ENCODE peak calls at places on chromosomes 12 and 14, in five cellular contexts. G is fibroblast of pulmonary artery, J is astrocyte of the spinal cord, A is astrocyte, E is AG09309. X is an unnamed sample.

GRCh38 chr14:104244221-104245011 is 106.0 kb downstream of the KIF26A start:
- DNase-seq in J (no peak), G (no peak), E (no peak), A (no peak), X (no peak)

GRCh38 chr14:90643982-90644510 is 172.2 kb downstream of the TTC7B start:
- DNase-seq in G (no peak), E (no peak), J (no peak), A (no peak), X (no peak)

GRCh38 chr12:92624236-92624635 is 78.6 kb upstream of the PLEKHG7 start:
- DNase-seq in A (peak; percentile 88), J (peak; percentile 67), E (no peak), G (peak; percentile 46), X (peak; percentile 24)

GRCh38 chr14:52790756-52791203 is 627 bp downstream of the GNPNAT1 start:
- DNase-seq in G (no peak), E (no peak), J (peak; percentile 34), A (no peak), X (no peak)

GRCh38 chr14:87059060-87059827 is 933.7 kb downstream of the GALC start:
- DNase-seq in A (peak; percentile 39), E (no peak), G (no peak), J (peak; percentile 27), X (peak; percentile 59)

GRCh38 chr12:44031472-44032185 is 195.7 kb downstream of the TMEM117 start:
- DNase-seq in J (no peak), A (peak; percentile 16), E (no peak), G (no peak), X (peak; percentile 14)

GRCh38 chr14:63632932-63633514 is 8.6 kb downstream of the WDR89 start:
- DNase-seq in J (peak; percentile 23), E (no peak), G (peak; percentile 50), A (no peak), X (peak; percentile 41)

GRCh38 chr14:55339770-55340169 is 68.5 kb downstream of the FBXO34 start:
- DNase-seq in J (no peak), E (no peak), A (no peak), G (peak; percentile 41), X (no peak)

GRCh38 chr12:11773889-11774677 is 124.6 kb downstream of the ETV6 start:
- DNase-seq in J (no peak), G (no peak), E (no peak), A (no peak), X (no peak)

GRCh38 chr14:50062438-50063039 is 53.8 kb downstream of the VCPKMT start:
- DNase-seq in J (peak; percentile 82), E (no peak), G (peak; percentile 73), A (peak; percentile 80), X (peak; percentile 62)

GRCh38 chr14:32497233-32497632 is 168.1 kb downstream of the AKAP6 start:
- DNase-seq in E (no peak), G (no peak), A (no peak), J (no peak), X (no peak)

GRCh38 chr12:4160314-4161040 is 113.1 kb upstream of the CCND2 start:
- DNase-seq in J (no peak), A (no peak), E (no peak), G (no peak), X (no peak)

GRCh38 chr12:45518516-45519235 is 210.8 kb upstream of the ARID2 start:
- DNase-seq in G (no peak), J (no peak), E (no peak), A (no peak), X (no peak)

GRCh38 chr14:100155049-100155621 is 4.3 kb downstream of the DEGS2 start:
- DNase-seq in J (no peak), A (no peak), G (peak; percentile 26), E (no peak), X (no peak)

GRCh38 chr14:105495101-105495989 is 4.3 kb downstream of the TEDC1 start:
- DNase-seq in G (no peak), A (no peak), J (no peak), E (no peak), X (no peak)

GRCh38 chr14:31668348-31668747 is 107.1 kb downstream of the NUBPL start:
- DNase-seq in E (no peak), G (no peak), A (no peak), J (no peak), X (no peak)

GRCh38 chr14:35223927-35224326 is 68.3 kb upstream of the PSMA6 start:
- DNase-seq in E (no peak), G (no peak), A (peak; percentile 10), J (no peak), X (peak; percentile 30)

GRCh38 chr12:27513155-27513824 is 10.7 kb upstream of the PPFIBP1 start:
- DNase-seq in G (no peak), A (no peak), E (no peak), J (no peak), X (no peak)

GRCh38 chr14:35205737-35206136 is 83.4 kb downstream of the PRORP start:
- DNase-seq in A (no peak), J (no peak), G (no peak), E (no peak), X (no peak)

GRCh38 chr12:19437996-19438395 is 1.3 kb upstream of the AEBP2 start:
- DNase-seq in G (no peak), A (peak; percentile 14), J (no peak), E (no peak), X (no peak)

GRCh38 chr12:41486718-41487117 is 298.6 kb downstream of the PDZRN4 start:
- DNase-seq in A (peak; percentile 82), G (peak; percentile 16), E (no peak), J (peak; percentile 18), X (no peak)

GRCh38 chr12:58249610-58250009 is 308.2 kb downstream of the ATP23 start:
- DNase-seq in A (peak; percentile 19), E (no peak), J (no peak), G (no peak), X (no peak)

GRCh38 chr12:57549909-57550627 is at the start of gene KIF5A:
- DNase-seq in G (no peak), E (no peak), J (no peak), A (no peak), X (no peak)

GRCh38 chr12:49793620-49794019 is 34.6 kb downstream of the NCKAP5L start:
- DNase-seq in J (no peak), A (no peak), E (no peak), G (no peak), X (no peak)

GRCh38 chr12:123578243-123578642 is 6.1 kb upstream of the TMED2 start:
- DNase-seq in E (no peak), J (no peak), A (no peak), G (no peak), X (no peak)

GRCh38 chr12:89363582-89363981 is 11.3 kb upstream of the DUSP6 start:
- DNase-seq in E (no peak), A (no peak), G (no peak), J (no peak), X (no peak)

GRCh38 chr14:22846811-22847307 is 10.5 kb downstream of the MMP14 start:
- DNase-seq in E (no peak), J (no peak), G (no peak), A (no peak), X (no peak)

GRCh38 chr14:71651228-71651627 is 281.0 kb upstream of the RGS6 start:
- DNase-seq in J (peak; percentile 92), A (peak; percentile 94), G (peak; percentile 95), E (peak; percentile 91), X (peak; percentile 95)

GRCh38 chr14:77838756-77839565 is 39.1 kb downstream of the ADCK1 start:
- DNase-seq in A (no peak), E (no peak), G (no peak), J (peak; percentile 5), X (no peak)

GRCh38 chr14:92846162-92846897 is 52.2 kb downstream of the GOLGA5 start:
- DNase-seq in J (peak; percentile 39), E (peak; percentile 40), A (peak; percentile 79), G (peak; percentile 82), X (peak; percentile 69)

GRCh38 chr12:94074970-94075695 is 73.2 kb upstream of the PLXNC1 start:
- DNase-seq in G (peak; percentile 93), J (peak; percentile 81), A (peak; percentile 85), E (peak; percentile 91), X (peak; percentile 96)

GRCh38 chr14:41668346-41668745 is 61.7 kb downstream of the LRFN5 start:
- DNase-seq in E (peak; percentile 5), G (no peak), J (peak; percentile 37), A (peak; percentile 21), X (peak; percentile 10)

GRCh38 chr12:127191124-127191523 is 1075.8 kb upstream of the TMEM132C start:
- DNase-seq in G (peak; percentile 38), A (peak; percentile 84), J (peak; percentile 44), E (no peak), X (peak; percentile 75)

GRCh38 chr12:6613776-6614512 is 6.8 kb upstream of the CHD4 start:
- DNase-seq in E (peak; percentile 94), G (peak; percentile 98), J (peak; percentile 98), A (peak; percentile 94), X (peak; percentile 99)

GRCh38 chr12:93146278-93146939 is 217.3 kb upstream of the EEA1 start:
- DNase-seq in A (peak; percentile 59), J (peak; percentile 38), E (no peak), G (peak; percentile 77), X (peak; percentile 57)

GRCh38 chr12:53098354-53098981 is 1.0 kb downstream of the IGFBP6 start:
- DNase-seq in E (no peak), A (peak; percentile 71), G (peak; percentile 39), J (peak; percentile 82), X (peak; percentile 80)

GRCh38 chr12:54549774-54550451 is 512 bp downstream of the PDE1B start:
- DNase-seq in G (no peak), E (no peak), A (no peak), J (no peak), X (no peak)

GRCh38 chr12:10716704-10717315 is 6.3 kb downstream of the YBX3 start:
- DNase-seq in A (peak; percentile 93), J (peak; percentile 94), E (peak; percentile 70), G (peak; percentile 93), X (peak; percentile 93)

GRCh38 chr14:89661392-89661791 is 244.4 kb upstream of the FOXN3 start:
- DNase-seq in G (no peak), J (no peak), E (no peak), A (no peak), X (no peak)

GRCh38 chr12:122182887-122183587 is at the start of gene LRRC43:
- DNase-seq in G (peak; percentile 29), A (peak; percentile 16), J (peak; percentile 9), E (no peak), X (no peak)
- H3K4me3 ChIP-seq in G (peak within 1 kb of the TSS; percentile 47), A (peak within 1 kb of the TSS; percentile 52), J (peak within 1 kb of the TSS; percentile 38), E (peak within 1 kb of the TSS; percentile 33), X (peak within 1 kb of the TSS; percentile 41)

GRCh38 chr12:128976120-128976519 is 122.8 kb downstream of the GLT1D1 start:
- DNase-seq in A (no peak), G (no peak), J (no peak), E (no peak), X (no peak)
- TF ChIP-seq CTCF in A (no peak), G (no peak), J (no peak), E (no peak), X (no peak)

GRCh38 chr12:9127936-9128663 is 12.4 kb upstream of the A2M start:
- DNase-seq in J (no peak), G (no peak), A (no peak), E (no peak), X (no peak)
- H3K4me3 ChIP-seq in J (no peak overlapping the region), G (no peak overlapping the region), A (no peak overlapping the region), E (no peak overlapping the region), X (no peak overlapping the region)

DNA sequence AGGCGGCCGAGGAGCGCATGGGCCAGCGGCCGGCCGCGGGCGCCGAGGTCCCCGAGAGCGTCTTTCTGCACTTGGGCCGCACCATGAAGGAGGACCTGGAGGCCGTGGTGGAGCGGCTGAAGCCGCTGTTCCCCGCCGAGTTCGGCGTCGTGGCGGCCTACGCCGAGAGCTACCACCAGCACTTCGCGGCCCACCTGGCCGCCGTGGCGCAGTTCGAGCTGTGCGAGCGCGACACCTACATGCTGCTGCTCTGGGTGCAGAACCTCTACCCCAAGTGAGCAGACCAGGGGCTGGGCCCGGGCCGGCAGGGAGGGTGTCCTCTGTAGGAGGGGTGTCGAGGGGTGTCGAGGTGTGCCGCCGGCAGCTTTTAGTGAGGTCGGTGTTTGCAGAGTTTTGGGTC is 4.1 kb downstream of the TNFAIP2 start:
- DNase-seq in J (no peak), E (no peak), G (no peak), A (no peak), X (no peak)
- TF ChIP-seq CTCF in J (no peak), E (no peak), G (no peak), A (no peak), X (no peak)